ENCODE peak calls at places on chromosomes 11 and 22, in ten cellular contexts. K is heart left ventricle, V is astrocyte of the spinal cord, N is coronary artery, A is BJ, Q is HL-60, W is heart right ventricle, J is AG09319, B is B cell, R is fibroblast of pulmonary artery. D is an unnamed sample.

GRCh38 chr11:9210922-9211320 is 54.2 kb downstream of the DENND5A start:
- DNase-seq in Q (no peak), J (no peak), W (no peak), B (no peak), R (no peak), N (no peak), A (no peak), K (no peak), V (peak), D (peak)

GRCh38 chr11:61814242-61814957 is 2.4 kb downstream of the FADS1 start:
- DNase-seq in V (no peak), W (peak), K (peak), N (no peak), J (no peak), B (no peak), A (no peak), R (peak), Q (no peak), D (no peak)

GRCh38 chr11:24963879-24964278 is 467.0 kb downstream of the LUZP2 start:
- DNase-seq in V (no peak), R (peak), W (no peak), J (no peak), A (no peak), Q (no peak), K (no peak), N (no peak), B (no peak), D (no peak)

GRCh38 chr22:25896098-25896497 is 154.1 kb downstream of the MYO18B start:
- DNase-seq in W (no peak), R (no peak), N (no peak), B (no peak), V (no peak), J (no peak), Q (no peak), K (no peak), A (no peak), D (no peak)

GRCh38 chr11:70569996-70570692 is 171.8 kb downstream of the CTTN start:
- DNase-seq in K (no peak), V (no peak), N (no peak), B (no peak), W (no peak), J (no peak), R (no peak), Q (no peak), A (no peak), D (no peak)

GRCh38 chr11:77244277-77245014 is 57.0 kb downstream of the GDPD4 start:
- DNase-seq in W (no peak), R (peak), N (no peak), K (no peak), J (peak), B (no peak), V (peak), A (peak), Q (no peak), D (no peak)

GRCh38 chr11:65501005-65501529 is 2.2 kb downstream of the MALAT1 start:
- DNase-seq in A (no peak), W (no peak), R (no peak), Q (no peak), N (no peak), J (no peak), K (no peak), B (no peak), V (no peak), D (no peak)

GRCh38 chr11:118913411-118914125 is 12.2 kb downstream of the BCL9L start:
- DNase-seq in Q (no peak), W (no peak), J (no peak), N (no peak), V (no peak), R (no peak), K (no peak), B (peak), A (no peak), D (no peak)

GRCh38 chr22:17576475-17576874 is 13.2 kb downstream of the SLC25A18 start:
- DNase-seq in Q (no peak), V (peak), K (no peak), N (no peak), B (no peak), A (peak), J (no peak), W (no peak), R (peak), D (no peak)

GRCh38 chr11:130162733-130163132 is 3.2 kb downstream of the ST14 start:
- DNase-seq in K (no peak), B (no peak), W (no peak), Q (peak), J (no peak), V (no peak), R (no peak), N (no peak), A (no peak), D (no peak)

GRCh38 chr11:90288207-90288821 is 65.5 kb upstream of the CHORDC1 start:
- DNase-seq in W (no peak), Q (no peak), V (peak), R (peak), A (no peak), K (no peak), J (no peak), B (no peak), N (no peak), D (no peak)
- TF ChIP-seq CTCF in W (peak), Q (peak), V (peak), R (peak), A (peak), K (peak), J (no peak), B (peak), N (peak), D (peak)

DNA sequence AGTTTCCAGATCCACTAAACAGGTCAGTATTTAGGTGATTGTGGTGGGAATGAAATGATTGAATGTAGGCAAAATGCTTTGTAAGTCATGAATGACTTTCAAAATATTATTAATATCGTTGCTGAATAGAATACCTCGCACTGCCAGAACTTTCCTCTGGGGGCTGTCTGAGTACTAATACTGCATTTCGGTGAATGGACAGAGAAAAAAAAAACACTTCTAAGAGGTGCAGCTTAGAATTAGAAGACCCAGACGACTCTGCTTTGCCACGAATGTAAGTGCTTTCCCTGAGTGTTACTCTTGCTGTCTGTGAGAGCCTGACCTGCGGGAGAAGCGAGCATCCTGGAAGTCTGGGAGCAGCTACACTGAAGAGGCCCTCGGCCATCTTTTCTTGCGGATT is 95.0 kb downstream of the SCN3B start:
- DNase-seq in R (no peak), B (no peak), K (no peak), J (no peak), A (no peak), Q (no peak), V (peak), N (no peak), W (no peak), D (no peak)
- TF ChIP-seq CTCF in R (peak), B (no peak), K (no peak), J (peak), A (peak), Q (no peak), V (peak), N (no peak), W (peak), D (no peak)

GRCh38 chr11:10480026-10480425 is 25.0 kb downstream of the AMPD3 start:
- DNase-seq in B (no peak), R (no peak), J (no peak), K (no peak), N (no peak), W (no peak), A (no peak), V (no peak), Q (no peak), D (no peak)
- TF ChIP-seq CTCF in B (no peak), R (no peak), J (no peak), K (no peak), N (no peak), W (no peak), A (no peak), V (no peak), Q (no peak), D (no peak)

GRCh38 chr22:41050873-41051272 is 41.5 kb upstream of the EP300 start:
- DNase-seq in A (no peak), V (no peak), W (no peak), R (no peak), K (no peak), B (no peak), Q (no peak), J (no peak), N (no peak), D (no peak)
- TF ChIP-seq CTCF in A (peak), V (no peak), W (no peak), R (no peak), K (no peak), B (no peak), Q (no peak), J (peak), N (no peak), D (no peak)

DNA sequence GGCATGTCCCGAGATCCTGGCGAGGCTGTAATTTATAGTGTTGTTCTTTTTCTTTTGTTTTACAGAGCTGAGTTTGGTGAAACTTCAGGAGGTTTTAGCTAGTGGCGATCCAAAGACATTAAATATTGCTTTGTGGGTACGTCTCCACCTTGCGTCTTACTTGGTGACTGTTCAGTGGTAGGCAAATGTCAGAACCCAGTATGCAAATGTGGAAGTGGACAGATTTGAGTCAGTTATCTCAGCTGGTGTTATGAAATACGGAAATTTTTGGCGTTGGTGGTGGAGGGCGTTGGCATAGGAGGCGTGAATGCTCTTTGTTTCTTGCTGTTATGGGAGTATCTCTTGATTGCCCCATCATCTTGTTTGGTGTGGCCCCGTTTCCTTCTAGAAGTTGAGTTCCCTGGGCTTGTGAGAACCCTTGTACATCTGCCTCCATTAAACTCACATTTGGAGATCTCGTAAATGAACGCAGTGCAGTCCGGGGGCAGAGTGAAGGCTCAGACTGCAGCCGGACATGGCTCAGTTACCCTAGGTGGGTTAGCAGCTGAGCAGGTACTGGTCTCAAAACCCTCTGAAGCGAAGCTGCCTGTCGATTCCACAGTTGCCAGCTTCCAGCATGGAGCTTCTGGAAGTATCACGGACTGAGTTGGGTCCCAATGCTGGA is 39.9 kb downstream of the PTPRJ start:
- DNase-seq in A (no peak), N (no peak), V (no peak), J (no peak), R (no peak), Q (peak), K (no peak), B (peak), W (no peak), D (no peak)
- TF ChIP-seq CTCF in A (no peak), N (no peak), V (no peak), J (no peak), R (no peak), Q (peak), K (no peak), B (peak), W (no peak), D (no peak)

D was measured in GM12864.